ENCODE peak calls at places on chromosomes 3 and 15, in five cellular contexts. S is activated T-helper 9 cell treated with anti-CD3 and anti-CD28 coated beads, Interleukin-2, amount 50 U/mL, for 16 hours; K is endothelial cell; C is hypothalamus; G is heart left ventricle. N is an unnamed sample.

GRCh38 chr3:102354818-102355515 is 79.8 kb upstream of the ZPLD1 start:
- DNase-seq in K (no peak), C (no peak), S (no peak), G (no peak), N (no peak)

GRCh38 chr3:39427506-39427905 is 21.0 kb downstream of the RPSA start:
- DNase-seq in C (no peak), G (no peak), K (no peak), S (no peak), N (no peak)

GRCh38 chr15:56410712-56411111 is 45.5 kb downstream of the TEX9 start:
- DNase-seq in C (no peak), S (no peak), G (no peak), K (no peak), N (no peak)

GRCh38 chr3:33943277-33943676 is 144.8 kb downstream of the PDCD6IP start:
- DNase-seq in S (no peak), G (no peak), C (no peak), K (no peak), N (no peak)

GRCh38 chr15:50879016-50879415 is 29.5 kb upstream of the AP4E1 start:
- DNase-seq in S (no peak), K (no peak), G (no peak), C (no peak), N (no peak)

GRCh38 chr15:49815506-49815905 is 194.7 kb downstream of the DTWD1 start:
- DNase-seq in K (no peak), G (no peak), C (no peak), S (no peak), N (no peak)

GRCh38 chr15:48061588-48061987 is 59.2 kb upstream of the SLC24A5 start:
- DNase-seq in K (no peak), G (no peak), S (no peak), C (no peak), N (no peak)

GRCh38 chr15:43977072-43977884 is 150.5 kb downstream of the WDR76 start:
- DNase-seq in S (peak), C (no peak), K (no peak), G (no peak), N (no peak)

GRCh38 chr3:148366743-148367410 is 330.8 kb upstream of the AGTR1 start:
- DNase-seq in K (no peak), G (no peak), S (no peak), C (no peak), N (no peak)

GRCh38 chr15:84783493-84784251 is 33.5 kb upstream of the ALPK3 start:
- DNase-seq in S (no peak), C (no peak), G (no peak), K (no peak), N (no peak)

GRCh38 chr3:169430687-169431404 is 232.7 kb downstream of the MECOM start:
- DNase-seq in G (peak), K (no peak), S (no peak), C (no peak), N (no peak)

GRCh38 chr3:51311055-51311454 is 74.0 kb upstream of the MANF start:
- DNase-seq in C (no peak), S (no peak), G (no peak), K (no peak), N (no peak)

GRCh38 chr3:66076861-66077495 is 38.3 kb upstream of the MAGI1 start:
- DNase-seq in K (no peak), S (no peak), C (no peak), G (no peak), N (no peak)

GRCh38 chr3:123026551-123027291 is 842 bp downstream of the SEMA5B start:
- DNase-seq in S (no peak), C (no peak), G (peak), K (peak), N (peak)

GRCh38 chr15:75677601-75678323 is 30.1 kb downstream of the SNX33 start:
- DNase-seq in G (no peak), S (no peak), C (no peak), K (no peak), N (no peak)

GRCh38 chr15:49686626-49687025 is 65.8 kb downstream of the DTWD1 start:
- DNase-seq in C (no peak), K (no peak), S (no peak), G (no peak), N (no peak)

GRCh38 chr3:32996046-32996754 is 44.8 kb downstream of the CCR4 start:
- DNase-seq in S (no peak), G (no peak), C (no peak), K (no peak), N (no peak)

GRCh38 chr3:134228035-134228434 is 22.6 kb downstream of the RYK start:
- DNase-seq in C (no peak), K (no peak), S (no peak), G (no peak), N (no peak)

GRCh38 chr15:96551196-96551595 is 220.7 kb downstream of the NR2F2 start:
- DNase-seq in K (no peak), C (no peak), G (no peak), S (no peak), N (no peak)

GRCh38 chr3:194333212-194333980 is 17.7 kb downstream of the CPN2 start:
- DNase-seq in G (peak), K (peak), C (no peak), S (peak), N (peak)

GRCh38 chr15:101303408-101303807 is 8.4 kb upstream of the SNRPA1 start:
- DNase-seq in G (no peak), K (no peak), C (no peak), S (no peak), N (no peak)

GRCh38 chr15:58269455-58270414 is 131.6 kb downstream of the AQP9 start:
- DNase-seq in G (no peak), C (peak), S (no peak), K (peak), N (no peak)

GRCh38 chr3:167691366-167691765 is 37.6 kb upstream of the WDR49 start:
- DNase-seq in S (no peak), G (no peak), K (no peak), C (no peak), N (no peak)

GRCh38 chr15:34889486-34889885 is 80.1 kb downstream of the AQR start:
- DNase-seq in C (no peak), G (no peak), S (no peak), K (no peak), N (no peak)

GRCh38 chr15:76999996-77000395 is 5.1 kb downstream of the PSTPIP1 start:
- DNase-seq in C (no peak), K (no peak), S (no peak), G (no peak), N (no peak)

GRCh38 chr3:52880047-52880446 is 17.3 kb downstream of the STIMATE start:
- DNase-seq in G (no peak), K (no peak), S (no peak), C (no peak), N (no peak)

GRCh38 chr3:151276038-151277027 is 2.0 kb downstream of the P2RY14 start:
- DNase-seq in C (no peak), G (no peak), S (peak), K (no peak), N (no peak)

GRCh38 chr15:29322407-29322806 is 52.8 kb upstream of the NSMCE3 start:
- DNase-seq in S (no peak), C (no peak), K (no peak), G (no peak), N (no peak)

GRCh38 chr3:115275897-115276296 is 128.8 kb upstream of the ZBTB20 start:
- DNase-seq in G (no peak), C (no peak), K (no peak), S (no peak), N (no peak)

GRCh38 chr3:169362261-169362660 is 301.3 kb downstream of the MECOM start:
- DNase-seq in K (no peak), C (no peak), G (no peak), S (no peak), N (no peak)

GRCh38 chr15:90560229-90560771 is 30.6 kb downstream of the CRTC3 start:
- DNase-seq in G (peak), K (no peak), C (no peak), S (no peak), N (no peak)

GRCh38 chr3:152611905-152612304 is 223.0 kb upstream of the P2RY1 start:
- DNase-seq in S (no peak), K (no peak), C (no peak), G (no peak), N (no peak)

GRCh38 chr15:96348112-96349027 is 17.9 kb downstream of the NR2F2 start:
- DNase-seq in G (no peak), K (no peak), C (no peak), S (no peak), N (no peak)